ENCODE peak calls at places on chromosomes 4 and X, in four cellular contexts. I is GM12878, F is K562, L is HepG2. O is an unnamed sample.

GRCh38 chr4:185256444-185256843 is 47.0 kb downstream of the SNX25 start:
- DNase-seq in I (no peak), F (peak), L (no peak), O (no peak)

GRCh38 chr4:128376303-128376702 is 88.7 kb upstream of the PGRMC2 start:
- DNase-seq in I (no peak), F (no peak), L (no peak), O (no peak)

GRCh38 chr4:153497988-153498967 is 32.1 kb downstream of the TMEM131L start:
- DNase-seq in I (peak), F (no peak), L (no peak), O (no peak)

GRCh38 chr4:6910340-6910959 is 824 bp downstream of the TBC1D14 start:
- DNase-seq in I (no peak), F (peak), L (no peak), O (peak)

GRCh38 chr4:123393696-123394095 is 2.9 kb upstream of the SPRY1 start:
- DNase-seq in I (no peak), F (no peak), L (no peak), O (no peak)

GRCh38 chr4:186807131-186807530 is 83.5 kb upstream of the FAT1 start:
- DNase-seq in I (no peak), F (no peak), L (no peak), O (no peak)

GRCh38 chr4:150436598-150437370 is 145.2 kb upstream of the MAB21L2 start:
- DNase-seq in I (no peak), F (no peak), L (no peak), O (no peak)

GRCh38 chrX:72236841-72237240 is 2.0 kb downstream of the ERCC6L start:
- DNase-seq in I (no peak), F (no peak), L (no peak), O (no peak)

GRCh38 chr4:2426069-2426397 is 7.3 kb downstream of the CFAP99 start:
- DNase-seq in I (no peak), F (no peak), L (no peak), O (no peak)

GRCh38 chrX:13742397-13743176 is 8.0 kb downstream of the OFD1 start:
- DNase-seq in I (peak), F (no peak), L (peak), O (no peak)

GRCh38 chr4:142846105-142846728 is at the start of gene INPP4B:
- DNase-seq in I (no peak), F (no peak), L (no peak), O (peak)

GRCh38 chr4:53809816-53810215 is 218.5 kb upstream of the LNX1 start:
- DNase-seq in I (no peak), F (no peak), L (no peak), O (no peak)

GRCh38 chr4:53490965-53491622 is 100.2 kb downstream of the LNX1 start:
- DNase-seq in I (no peak), F (peak), L (peak), O (peak)

GRCh38 chr4:116005806-116006088 is 892.3 kb upstream of the NDST4 start:
- DNase-seq in I (no peak), F (no peak), L (no peak), O (no peak)

GRCh38 chr4:80097395-80098177 is 24.6 kb upstream of the ANTXR2 start:
- DNase-seq in I (no peak), F (peak), L (no peak), O (no peak)

GRCh38 chrX:20527458-20528099 is 260.9 kb upstream of the RPS6KA3 start:
- DNase-seq in I (no peak), F (peak), L (peak), O (peak)

GRCh38 chr4:47686294-47686872 is 151.5 kb downstream of the CORIN start:
- DNase-seq in I (peak), F (peak), L (peak), O (peak)

GRCh38 chr4:101019941-101020401 is 327.4 kb downstream of the PPP3CA start:
- DNase-seq in I (peak), F (no peak), L (peak), O (no peak)

GRCh38 chr4:156781852-156782251 is 189.7 kb downstream of the PDGFC start:
- DNase-seq in I (no peak), F (no peak), L (no peak), O (no peak)

GRCh38 chrX:99603076-99603814 is 806.8 kb downstream of the PCDH19 start:
- DNase-seq in I (no peak), F (no peak), L (no peak), O (no peak)

GRCh38 chr4:90246841-90247240 is 119.6 kb downstream of the CCSER1 start:
- DNase-seq in I (no peak), F (no peak), L (no peak), O (no peak)

GRCh38 chr4:133720001-133720400 is 481.6 kb downstream of the PABPC4L start:
- DNase-seq in I (no peak), F (no peak), L (no peak), O (no peak)

GRCh38 chrX:32572644-32573043 is 638.7 kb downstream of the DMD start:
- DNase-seq in I (no peak), F (no peak), L (no peak), O (no peak)

GRCh38 chr4:115090483-115091075 is 22.8 kb downstream of the NDST4 start:
- DNase-seq in I (no peak), F (peak), L (peak), O (peak)

GRCh38 chr4:4852591-4853362 is 6.7 kb upstream of the MSX1 start:
- DNase-seq in I (no peak), F (peak), L (no peak), O (no peak)

GRCh38 chr4:186554485-186554884 is 882 bp downstream of the MTNR1A start:
- DNase-seq in I (no peak), F (no peak), L (peak), O (peak)

GRCh38 chrX:41473936-41474725 is 27.0 kb downstream of the NYX start:
- DNase-seq in I (no peak), F (no peak), L (no peak), O (no peak)

GRCh38 chr4:74062954-74063353 is 24.5 kb upstream of the CXCL3 start:
- DNase-seq in I (no peak), F (no peak), L (no peak), O (no peak)

GRCh38 chr4:13160906-13161305 is 323.2 kb downstream of the RAB28 start:
- DNase-seq in I (no peak), F (no peak), L (no peak), O (no peak)
- TF ChIP-seq TARDBP in I (no peak), F (no peak), L (no peak), O (no peak)

DNA sequence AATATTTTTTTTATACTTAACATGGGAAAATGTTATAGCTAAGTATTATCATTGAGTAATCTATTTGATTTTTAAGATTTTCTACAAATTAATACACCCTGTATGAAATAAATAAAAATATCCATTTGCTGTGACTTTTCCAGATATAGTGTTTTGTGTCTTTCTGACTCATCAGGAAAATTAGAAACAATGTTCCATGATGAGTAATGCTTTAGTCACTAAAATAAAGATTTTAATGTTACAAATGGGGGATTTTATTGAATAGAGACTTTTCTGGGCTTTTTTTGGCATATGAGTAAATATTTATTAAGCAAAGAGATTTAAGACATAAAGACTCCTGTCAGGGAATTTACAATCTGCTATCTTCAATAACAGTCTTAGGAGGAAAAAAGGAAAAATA is 279.2 kb upstream of the NOCT start:
- DNase-seq in I (no peak), F (no peak), L (no peak), O (no peak)
- TF ChIP-seq FOXK2 in I (no peak), F (no peak), L (no peak), O (no peak)

DNA sequence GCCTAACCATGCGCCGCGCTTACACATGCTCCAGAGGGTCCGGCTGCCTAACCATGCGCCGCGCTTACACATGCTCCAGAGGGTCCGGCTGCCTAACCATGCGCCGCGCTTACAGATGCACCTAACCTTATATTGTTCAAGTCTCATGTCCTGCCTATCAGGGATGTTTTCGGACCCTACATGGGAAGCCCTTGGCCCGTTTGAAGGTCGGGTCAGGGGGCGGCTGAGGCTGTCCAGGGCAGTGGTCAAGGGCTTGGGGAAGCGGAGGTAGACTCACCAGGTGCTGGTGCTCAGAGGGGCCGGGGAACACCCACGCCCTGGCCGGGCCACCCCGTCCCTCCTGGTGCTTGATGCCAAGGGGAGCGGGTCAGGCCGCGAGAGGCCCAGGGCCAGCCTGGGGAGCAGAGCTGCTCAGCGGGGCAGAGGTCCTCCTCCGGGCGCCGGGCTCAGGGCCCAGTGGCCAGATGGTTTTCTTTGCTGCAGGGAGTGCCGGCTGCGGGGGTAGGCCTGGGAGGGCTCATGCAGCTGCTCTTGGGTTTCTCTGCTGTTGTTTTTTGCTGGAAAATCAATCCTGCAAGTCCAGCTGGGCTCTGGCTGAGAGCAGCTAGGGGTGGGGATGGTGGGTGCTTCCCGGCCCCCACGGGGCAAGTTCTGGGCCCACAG is 35.4 kb upstream of the SPON2 start:
- DNase-seq in I (no peak), F (no peak), L (no peak), O (no peak)
- TF ChIP-seq SP1 in I (no peak), F (no peak), L (no peak), O (no peak)

GRCh38 chrX:16826207-16826606 is 39.9 kb downstream of the TXLNG start:
- DNase-seq in I (no peak), F (peak), L (peak), O (peak)
- TF ChIP-seq TARDBP in I (no peak), F (no peak), L (no peak), O (no peak)

GRCh38 chrX:10633722-10634121 is 13.3 kb upstream of the MID1 start:
- DNase-seq in I (no peak), F (peak), L (no peak), O (peak)

GRCh38 chrX:10630320-10630719 is 9.9 kb upstream of the MID1 start:
- DNase-seq in I (no peak), F (no peak), L (no peak), O (no peak)

GRCh38 chrX:10631416-10632145 is 11.2 kb upstream of the MID1 start:
- DNase-seq in I (no peak), F (no peak), L (no peak), O (no peak)

GRCh38 chrX:10629905-10630304 is 9.5 kb upstream of the MID1 start:
- DNase-seq in I (no peak), F (no peak), L (no peak), O (no peak)

GRCh38 chrX:10628906-10629305 is 8.5 kb upstream of the MID1 start:
- DNase-seq in I (no peak), F (no peak), L (no peak), O (no peak)
- TF ChIP-seq FOXK2 in I (no peak), F (no peak), L (no peak), O (no peak)

O was measured in HEK293T.